ENCODE peak calls at places on chromosomes 12 and 14, in five cellular contexts. V is T-cell; G is nucleus accumbens; J is tibial nerve; E is effector CD4-positive, alpha-beta T cell. I is an unnamed sample.

GRCh38 chr12:41011939-41012338 is 176.2 kb upstream of the PDZRN4 start:
- DNase-seq in V (no peak), G (no peak), J (no peak), E (no peak), I (no peak)

GRCh38 chr14:52835122-52835903 is 43.9 kb upstream of the GNPNAT1 start:
- DNase-seq in V (no peak), G (peak; percentile 45), J (no peak), E (no peak), I (no peak)

GRCh38 chr12:105843989-105844768 is 294.6 kb downstream of the NUAK1 start:
- DNase-seq in V (no peak), G (no peak), J (peak; percentile 19), E (no peak), I (no peak)

GRCh38 chr12:121814429-121815119 is 10.8 kb downstream of the SETD1B start:
- DNase-seq in V (no peak), G (no peak), J (no peak), E (no peak), I (no peak)

GRCh38 chr12:112714166-112714565 is 77.4 kb upstream of the RPH3A start:
- DNase-seq in V (no peak), G (peak; percentile 0), J (no peak), E (no peak), I (no peak)

GRCh38 chr14:35385042-35385839 is 19.3 kb downstream of the NFKBIA start:
- DNase-seq in V (no peak), G (peak; percentile 73), J (peak; percentile 74), E (no peak), I (no peak)

GRCh38 chr14:60266021-60266937 is 17.3 kb downstream of the PPM1A start:
- DNase-seq in V (no peak), G (no peak), J (no peak), E (no peak), I (no peak)

GRCh38 chr12:103673891-103674375 is 86.9 kb downstream of the STAB2 start:
- DNase-seq in V (no peak), G (no peak), J (no peak), E (no peak), I (no peak)

GRCh38 chr14:68707496-68707895 is 85.4 kb downstream of the ZFP36L1 start:
- DNase-seq in V (no peak), G (no peak), J (no peak), E (no peak), I (no peak)

GRCh38 chr12:43069768-43070221 is 480.2 kb upstream of the PRICKLE1 start:
- DNase-seq in V (no peak), G (no peak), J (no peak), E (no peak), I (no peak)